ENCODE peak calls at places on chromosomes 11 and 22, in six cellular contexts. V is natural killer cell, O is RWPE1, R is colonic mucosa, S is A549, D is tibial nerve. Z is an unnamed sample.

GRCh38 chr11:94593030-94593429 is 25.9 kb downstream of the PIWIL4 start:
- DNase-seq in S (no peak), V (no peak), D (no peak), O (no peak), R (no peak), Z (no peak)

GRCh38 chr11:71420455-71421241 is 27.5 kb downstream of the DHCR7 start:
- DNase-seq in S (peak), O (peak), R (peak), D (no peak), V (no peak), Z (no peak)

GRCh38 chr22:30309981-30310672 is 16.6 kb downstream of the TBC1D10A start:
- DNase-seq in V (no peak), O (no peak), S (no peak), R (peak), D (no peak), Z (no peak)

GRCh38 chr11:47511927-47512326 is 41.0 kb downstream of the CELF1 start:
- DNase-seq in V (no peak), S (no peak), D (no peak), O (no peak), R (no peak), Z (no peak)

GRCh38 chr11:22656128-22656527 is 10.3 kb upstream of the GAS2 start:
- DNase-seq in O (no peak), R (no peak), V (no peak), S (no peak), D (no peak), Z (no peak)

GRCh38 chr11:105429421-105429965 is 180.4 kb upstream of the GRIA4 start:
- DNase-seq in S (no peak), D (no peak), R (no peak), O (no peak), V (no peak), Z (no peak)

GRCh38 chr11:129895126-129896041 is at the start of gene NFRKB:
- DNase-seq in O (peak), S (peak), D (peak), V (peak), R (peak), Z (peak)

GRCh38 chr22:41913040-41913719 is 1.7 kb downstream of the SHISA8 start:
- DNase-seq in V (no peak), D (no peak), O (no peak), S (no peak), R (no peak), Z (no peak)

GRCh38 chr11:8086001-8086479 is 5.0 kb downstream of the TUB start:
- DNase-seq in V (no peak), S (no peak), R (no peak), O (no peak), D (no peak), Z (no peak)

GRCh38 chr11:119800171-119800570 is 71.2 kb upstream of the NECTIN1 start:
- DNase-seq in S (no peak), D (no peak), O (no peak), R (no peak), V (no peak), Z (no peak)

GRCh38 chr22:19290400-19291217 is 910 bp downstream of the CLTCL1 start:
- DNase-seq in V (no peak), S (no peak), D (no peak), O (no peak), R (no peak), Z (peak)

GRCh38 chr11:1107316-1108245 is 32.9 kb downstream of the MUC2 start:
- DNase-seq in V (no peak), O (no peak), D (no peak), S (no peak), R (no peak), Z (no peak)

GRCh38 chr11:44949160-44950035 is 1.3 kb downstream of the TP53I11 start:
- DNase-seq in S (peak), R (peak), D (no peak), O (no peak), V (no peak), Z (no peak)

GRCh38 chr22:46542011-46542985 is 4.9 kb upstream of the CELSR1 start:
- DNase-seq in O (peak), R (peak), D (peak), V (peak), S (peak), Z (peak)

GRCh38 chr11:19766206-19766605 is 53.6 kb downstream of the NAV2 start:
- DNase-seq in D (no peak), R (no peak), O (no peak), V (no peak), S (no peak), Z (no peak)

GRCh38 chr22:32850591-32851517 is 49.3 kb downstream of the TIMP3 start:
- DNase-seq in R (peak), O (no peak), D (peak), V (no peak), S (no peak), Z (no peak)

GRCh38 chr11:28798286-28798685 is 690.1 kb downstream of the METTL15 start:
- DNase-seq in D (no peak), V (no peak), O (no peak), S (no peak), R (no peak), Z (no peak)

GRCh38 chr11:15863411-15863810 is 492.9 kb downstream of the SOX6 start:
- DNase-seq in O (no peak), V (no peak), S (no peak), R (no peak), D (no peak), Z (no peak)

GRCh38 chr11:113105584-113105983 is 144.4 kb downstream of the NCAM1 start:
- DNase-seq in S (no peak), O (no peak), D (no peak), R (no peak), V (no peak), Z (no peak)

DNA sequence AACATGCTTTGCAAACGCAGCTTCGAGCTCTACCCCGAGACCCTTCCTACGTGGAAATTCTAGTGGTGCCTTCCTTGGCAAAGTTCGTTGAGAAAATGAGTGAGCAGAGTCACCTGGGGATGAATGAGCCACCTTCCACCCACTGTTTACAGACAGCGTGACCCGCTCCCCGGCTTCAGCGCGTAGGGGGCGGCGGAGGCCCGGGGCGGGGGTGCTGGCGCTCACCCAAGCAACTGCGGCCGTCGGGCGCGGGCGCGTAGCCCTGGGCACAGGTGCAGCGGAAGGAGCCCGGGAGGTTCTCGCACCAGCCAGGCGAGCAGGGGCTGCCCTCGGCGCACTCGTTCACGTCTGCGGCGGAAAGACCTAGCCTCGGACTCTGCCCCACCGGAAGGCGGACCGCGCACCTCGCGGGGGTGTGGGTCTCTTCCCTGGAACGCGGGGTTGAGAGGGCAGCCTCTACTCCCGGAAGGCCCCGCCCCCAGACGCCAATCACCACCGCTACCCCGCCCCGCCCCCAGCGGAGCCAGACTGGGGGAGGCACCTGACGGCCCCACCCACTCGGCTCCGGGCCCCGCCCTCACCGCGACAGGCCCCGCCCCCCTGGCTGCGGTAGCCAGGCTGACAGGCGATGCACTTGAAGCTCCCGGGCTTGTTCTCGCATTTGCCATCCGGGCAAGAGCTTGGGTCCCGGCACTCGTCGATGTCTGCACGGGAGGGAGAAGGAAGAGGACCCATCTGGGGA is 11.8 kb downstream of the LTBP3 start:
- DNase-seq in R (peak), S (peak), V (peak), D (peak), O (peak), Z (peak)
- TF ChIP-seq CTCF in R (no peak), S (no peak), V (no peak), D (no peak), O (no peak), Z (no peak)

GRCh38 chr11:84899740-84900139 is 727.4 kb downstream of the DLG2 start:
- DNase-seq in S (no peak), D (no peak), R (no peak), O (no peak), V (no peak), Z (no peak)
- TF ChIP-seq CTCF in S (no peak), D (no peak), R (no peak), O (no peak), V (no peak), Z (peak)

GRCh38 chr22:48093981-48094380 is 1331.5 kb downstream of the TBC1D22A start:
- DNase-seq in R (no peak), D (no peak), V (no peak), S (no peak), O (no peak), Z (no peak)
- TF ChIP-seq CTCF in R (no peak), D (no peak), V (no peak), S (no peak), O (no peak), Z (no peak)

GRCh38 chr11:27720277-27720830 is 20.1 kb upstream of the BDNF start:
- DNase-seq in R (peak), V (no peak), O (peak), D (no peak), S (peak), Z (peak)
- TF ChIP-seq CTCF in R (no peak), V (no peak), O (no peak), D (no peak), S (peak), Z (peak)

DNA sequence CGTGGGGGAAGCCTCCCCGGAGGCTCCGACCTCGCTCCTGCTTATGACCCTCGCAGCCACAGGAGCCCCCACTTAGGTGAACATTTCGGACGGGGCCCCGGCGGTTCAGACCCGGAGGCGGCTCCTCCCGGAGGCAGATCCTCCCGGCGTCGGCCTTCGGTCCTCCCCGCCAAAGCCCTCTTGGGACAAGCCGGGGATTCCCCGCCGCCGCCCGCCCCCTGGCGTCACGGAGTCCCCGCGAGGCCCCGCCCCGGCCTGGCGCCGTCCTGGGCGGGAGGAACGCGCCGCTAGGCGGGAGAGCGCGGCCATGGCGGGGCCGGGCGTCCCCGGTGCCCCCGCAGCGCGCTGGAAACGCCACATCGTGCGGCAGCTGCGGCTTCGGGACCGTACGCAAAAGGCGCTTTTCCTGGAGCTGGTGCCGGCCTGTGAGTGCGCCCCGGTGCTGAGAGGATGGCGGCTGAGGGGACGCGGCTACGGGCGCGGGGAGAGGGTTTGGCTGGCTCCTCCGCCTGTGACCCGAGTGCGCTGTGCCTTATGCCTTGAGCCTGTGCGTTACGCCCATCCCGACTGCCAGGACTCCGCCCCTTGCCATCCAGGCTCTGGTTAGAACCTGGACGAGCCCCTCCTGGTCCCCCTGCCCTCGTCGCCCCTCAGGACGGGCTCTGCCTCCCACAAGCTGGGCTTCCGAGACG is at the start of gene ATG16L2:
- DNase-seq in R (peak), V (peak), D (peak), S (peak), O (peak), Z (peak)
- TF ChIP-seq CTCF in R (no peak), V (no peak), D (peak), S (peak), O (no peak), Z (peak)

DNA sequence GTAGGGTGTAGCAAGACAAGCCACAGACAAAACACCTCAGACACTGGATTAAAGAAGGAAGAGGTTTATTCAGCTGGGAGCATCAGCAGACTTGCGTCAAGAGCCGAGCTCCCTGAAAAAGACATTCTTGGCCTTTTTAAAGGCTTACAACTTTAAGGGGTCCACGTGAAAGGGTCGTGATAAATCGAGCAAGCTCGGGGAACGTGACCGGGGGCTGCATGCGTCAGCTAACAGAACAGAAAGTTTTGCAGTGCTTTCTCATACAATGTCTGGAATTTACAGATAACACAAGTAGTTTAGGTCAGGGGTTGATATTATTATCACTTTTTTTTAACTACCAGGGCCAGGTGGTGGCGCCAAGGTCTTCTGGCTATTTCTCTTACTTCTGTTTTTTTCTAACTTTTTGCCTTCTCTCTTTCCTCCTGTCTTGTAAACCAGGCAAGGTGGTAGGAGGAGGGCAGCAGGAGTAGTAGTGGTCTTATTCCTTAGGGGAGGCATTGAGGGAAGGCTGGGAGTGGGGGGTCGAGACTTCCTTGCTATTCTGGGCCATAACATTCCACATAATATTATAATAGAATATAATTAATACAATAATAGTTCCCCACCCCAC is 631 bp upstream of the ALDH3B1 start:
- DNase-seq in S (no peak), V (no peak), D (no peak), O (no peak), R (no peak), Z (no peak)
- TF ChIP-seq CTCF in S (peak), V (no peak), D (no peak), O (peak), R (no peak), Z (no peak)

Z was measured in type B pancreatic cell.